ENCODE peak calls at places on chromosomes 3 and 15, in seven cellular contexts. S is foreskin fibroblast, U is GM12864, R is fibroblast of mammary gland, W is ovary, K is progenitor cell of endocrine pancreas, P is DND-41. H is an unnamed sample.

GRCh38 chr3:114632757-114633424 is 339.1 kb downstream of the TIGIT start:
- DNase-seq in S (no peak), U (no peak), R (no peak), W (no peak), K (no peak), P (no peak), H (no peak)

GRCh38 chr3:58497074-58497473 is 5.2 kb downstream of the KCTD6 start:
- DNase-seq in S (no peak), U (no peak), R (peak), W (no peak), K (no peak), P (no peak), H (no peak)

GRCh38 chr3:160098261-160098908 is 109.8 kb downstream of the IL12A start:
- DNase-seq in S (no peak), U (no peak), R (peak), W (no peak), K (no peak), P (no peak), H (peak)

GRCh38 chr3:181718416-181718815 is 6.7 kb downstream of the SOX2 start:
- DNase-seq in S (no peak), U (no peak), R (no peak), W (no peak), K (no peak), P (no peak), H (no peak)

GRCh38 chr3:23763040-23763477 is 42.7 kb upstream of the UBE2E1 start:
- DNase-seq in S (no peak), U (no peak), R (peak), W (peak), K (no peak), P (no peak), H (no peak)

GRCh38 chr3:50314816-50315215 is 7.7 kb downstream of the HYAL2 start:
- DNase-seq in S (no peak), U (no peak), R (no peak), W (no peak), K (no peak), P (no peak), H (no peak)

GRCh38 chr3:18808423-18808822 is 339.9 kb upstream of the KCNH8 start:
- DNase-seq in S (no peak), U (no peak), R (peak), W (no peak), K (no peak), P (no peak), H (no peak)

GRCh38 chr3:10554236-10554611 is 48.8 kb upstream of the ATP2B2 start:
- DNase-seq in S (no peak), U (no peak), R (no peak), W (no peak), K (no peak), P (no peak), H (peak)

GRCh38 chr3:40877651-40878463 is 321.4 kb upstream of the CTNNB1 start:
- DNase-seq in S (no peak), U (no peak), R (peak), W (peak), K (no peak), P (no peak), H (no peak)

GRCh38 chr3:27176256-27176655 is 192.9 kb downstream of the NEK10 start:
- DNase-seq in S (no peak), U (no peak), R (no peak), W (no peak), K (no peak), P (no peak), H (no peak)

GRCh38 chr15:28080386-28080785 is 18.7 kb downstream of the OCA2 start:
- DNase-seq in S (no peak), U (no peak), R (no peak), W (no peak), K (no peak), P (no peak), H (no peak)

GRCh38 chr3:179027326-179027900 is 44.2 kb downstream of the ZMAT3 start:
- DNase-seq in S (peak), U (no peak), R (peak), W (no peak), K (no peak), P (peak), H (no peak)

GRCh38 chr3:187066228-187066995 is 72.9 kb downstream of the RPL39L start:
- DNase-seq in S (no peak), U (peak), R (peak), W (no peak), K (no peak), P (no peak), H (no peak)

GRCh38 chr3:187062526-187063177 is 76.6 kb downstream of the RPL39L start:
- DNase-seq in S (peak), U (no peak), R (peak), W (no peak), K (no peak), P (no peak), H (no peak)

GRCh38 chr3:187064210-187065115 is 74.8 kb downstream of the RPL39L start:
- DNase-seq in S (peak), U (no peak), R (peak), W (no peak), K (no peak), P (no peak), H (no peak)

GRCh38 chr3:187061748-187062147 is 77.5 kb downstream of the RPL39L start:
- DNase-seq in S (no peak), U (no peak), R (no peak), W (no peak), K (no peak), P (no peak), H (no peak)

GRCh38 chr3:187063286-187064081 is 75.8 kb downstream of the RPL39L start:
- DNase-seq in S (no peak), U (no peak), R (no peak), W (no peak), K (no peak), P (no peak), H (no peak)
- TF ChIP-seq CTCF in S (no peak), U (no peak), R (no peak), W (no peak), K (no peak), P (no peak), H (no peak)

GRCh38 chr3:100891033-100891432 is 102.2 kb downstream of the ABI3BP start:
- DNase-seq in S (no peak), U (no peak), R (peak), W (no peak), K (no peak), P (no peak), H (no peak)
- TF ChIP-seq CTCF in S (peak), U (no peak), R (peak), W (no peak), K (peak), P (no peak), H (peak)

DNA sequence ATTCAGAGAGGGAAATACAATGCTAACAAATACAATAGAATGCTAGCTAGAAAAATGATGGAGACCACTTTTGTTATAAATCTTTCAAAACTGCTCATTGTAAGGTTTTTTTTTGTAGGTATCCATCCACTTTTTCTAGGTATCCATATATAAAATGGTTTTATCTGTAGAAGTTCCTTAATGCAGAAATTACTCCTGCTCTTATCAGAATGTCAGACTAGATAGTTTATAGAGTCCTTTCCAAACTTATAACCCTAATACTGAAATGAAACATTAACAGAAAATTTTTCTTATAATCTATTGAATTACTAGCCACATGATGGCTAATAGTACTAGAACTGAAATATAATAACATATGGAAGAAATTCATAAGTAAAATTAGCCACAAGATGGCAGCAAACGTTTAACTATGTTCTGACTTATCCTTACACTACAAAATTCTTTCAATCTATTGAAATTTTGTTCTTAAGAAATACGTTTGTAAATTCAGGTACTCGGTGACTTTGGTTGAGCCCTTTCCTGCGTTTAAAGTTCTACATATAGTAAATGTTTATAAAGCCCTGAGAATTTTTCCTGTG is 58.5 kb downstream of the ECT2 start:
- DNase-seq in S (peak), U (no peak), R (peak), W (no peak), K (no peak), P (no peak), H (no peak)
- TF ChIP-seq CTCF in S (peak), U (peak), R (peak), W (no peak), K (peak), P (peak), H (peak)

GRCh38 chr3:174441588-174442316 is 417.4 kb upstream of the NAALADL2 start:
- DNase-seq in S (no peak), U (no peak), R (peak), W (no peak), K (no peak), P (no peak), H (no peak)

GRCh38 chr3:174439621-174440349 is 419.3 kb upstream of the NAALADL2 start:
- DNase-seq in S (peak), U (no peak), R (peak), W (peak), K (no peak), P (no peak), H (no peak)

GRCh38 chr3:174440350-174440716 is 418.8 kb upstream of the NAALADL2 start:
- DNase-seq in S (peak), U (no peak), R (peak), W (peak), K (no peak), P (peak), H (no peak)

GRCh38 chr3:174442317-174442682 is 416.8 kb upstream of the NAALADL2 start:
- DNase-seq in S (no peak), U (no peak), R (peak), W (no peak), K (no peak), P (no peak), H (no peak)

DNA sequence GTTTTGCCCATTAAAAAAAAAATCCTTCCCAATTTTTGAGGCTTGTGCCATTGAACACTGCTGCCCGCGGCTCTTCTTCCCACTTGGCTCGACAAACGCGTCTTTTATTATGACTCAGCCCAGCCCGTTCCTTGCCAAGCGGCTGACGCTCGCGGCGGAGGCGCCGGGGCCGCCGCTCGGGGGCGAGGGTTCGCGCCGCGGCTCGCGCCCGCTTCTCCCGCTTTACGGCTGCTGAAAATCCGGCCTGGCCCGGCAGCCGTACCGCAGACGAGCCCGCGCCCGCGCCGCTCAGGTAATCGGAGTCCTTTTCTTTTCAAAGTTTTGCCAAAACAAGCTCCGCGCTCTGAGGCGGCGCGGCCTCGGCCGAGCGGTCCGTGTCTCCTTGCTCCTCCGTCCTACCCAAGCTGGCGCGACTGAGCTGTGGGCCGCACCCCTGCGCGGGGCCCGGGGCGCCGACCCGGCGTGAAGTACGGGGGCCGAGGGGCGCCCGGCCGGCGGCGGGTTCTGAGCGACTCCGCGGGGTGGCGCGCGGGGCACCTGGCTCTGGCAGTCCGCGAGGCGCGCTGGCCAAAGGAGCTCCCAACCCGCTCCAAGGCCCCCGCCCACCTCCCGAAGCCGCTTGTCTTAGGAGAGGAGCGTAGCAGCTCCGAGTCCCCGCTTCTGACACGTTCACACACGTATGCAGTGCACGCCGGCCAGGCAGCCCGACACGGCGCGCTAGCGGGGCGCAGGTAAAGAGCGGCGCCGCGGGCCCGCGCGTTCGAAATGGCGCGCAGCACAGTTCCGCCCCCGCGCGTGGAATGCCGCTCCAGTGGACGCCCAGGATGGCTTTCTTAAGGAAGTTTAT is 418.2 kb upstream of the NAALADL2 start:
- DNase-seq in S (peak), U (no peak), R (peak), W (peak), K (peak), P (peak), H (peak)
- TF ChIP-seq CTCF in S (no peak), U (no peak), R (no peak), W (no peak), K (peak), P (no peak), H (peak)

GRCh38 chr3:156867174-156867573 is 41.0 kb downstream of the LEKR1 start:
- DNase-seq in S (no peak), U (no peak), R (no peak), W (no peak), K (no peak), P (no peak), H (no peak)

GRCh38 chr3:156862338-156862737 is 36.2 kb downstream of the LEKR1 start:
- DNase-seq in S (no peak), U (no peak), R (no peak), W (no peak), K (no peak), P (no peak), H (no peak)

GRCh38 chr3:156860873-156861272 is 34.7 kb downstream of the LEKR1 start:
- DNase-seq in S (no peak), U (no peak), R (no peak), W (no peak), K (no peak), P (no peak), H (no peak)

GRCh38 chr3:156865732-156866131 is 39.6 kb downstream of the LEKR1 start:
- DNase-seq in S (peak), U (no peak), R (peak), W (no peak), K (no peak), P (no peak), H (no peak)
- TF ChIP-seq CTCF in S (peak), U (no peak), R (peak), W (no peak), K (no peak), P (no peak), H (peak)

H was measured in osteocyte.